ENCODE peak calls at places on chromosome 20, in nine cellular contexts. One of them, this sample, is unnamed.

GRCh38 chr20:23245553-23246128 is 105.0 kb upstream of the NXT1 start:
- DNase-seq in MM.1S: no peak
- DNase-seq in A172: no peak
- DNase-seq in lower leg skin: peak
- DNase-seq in naive B cell: peak
- DNase-seq in heart right ventricle: peak
- DNase-seq in NCI-H69: peak
- DNase-seq in PC-3: peak
- DNase-seq in NCI-H1436: no peak
- DNase-seq in this sample: peak

GRCh38 chr20:18739785-18740184 is 73.8 kb upstream of the SCP2D1 start:
- DNase-seq in MM.1S: no peak
- DNase-seq in A172: peak
- DNase-seq in lower leg skin: no peak
- DNase-seq in naive B cell: no peak
- DNase-seq in heart right ventricle: no peak
- DNase-seq in NCI-H69: peak
- DNase-seq in PC-3: no peak
- DNase-seq in NCI-H1436: peak
- DNase-seq in this sample: peak

GRCh38 chr20:51106011-51106410 is 83.1 kb upstream of the KCNG1 start:
- DNase-seq in MM.1S: no peak
- DNase-seq in A172: no peak
- DNase-seq in lower leg skin: no peak
- DNase-seq in naive B cell: no peak
- DNase-seq in heart right ventricle: no peak
- DNase-seq in NCI-H69: peak
- DNase-seq in PC-3: no peak
- DNase-seq in NCI-H1436: no peak
- DNase-seq in this sample: no peak

GRCh38 chr20:21632031-21632430 is 73.4 kb upstream of the PAX1 start:
- DNase-seq in MM.1S: no peak
- DNase-seq in A172: no peak
- DNase-seq in lower leg skin: no peak
- DNase-seq in naive B cell: no peak
- DNase-seq in heart right ventricle: no peak
- DNase-seq in NCI-H69: no peak
- DNase-seq in PC-3: no peak
- DNase-seq in NCI-H1436: no peak
- DNase-seq in this sample: no peak

GRCh38 chr20:64104667-64105451 is 2.5 kb downstream of the NPBWR2 start:
- DNase-seq in MM.1S: no peak
- DNase-seq in A172: no peak
- DNase-seq in lower leg skin: peak
- DNase-seq in naive B cell: no peak
- DNase-seq in heart right ventricle: no peak
- DNase-seq in NCI-H69: no peak
- DNase-seq in PC-3: no peak
- DNase-seq in NCI-H1436: no peak
- DNase-seq in this sample: no peak

GRCh38 chr20:44728835-44729342 is 13.7 kb downstream of the CCN5 start:
- DNase-seq in MM.1S: no peak
- DNase-seq in A172: peak
- DNase-seq in lower leg skin: peak
- DNase-seq in naive B cell: no peak
- DNase-seq in heart right ventricle: peak
- DNase-seq in NCI-H69: peak
- DNase-seq in PC-3: peak
- DNase-seq in NCI-H1436: peak
- DNase-seq in this sample: peak

GRCh38 chr20:31666258-31667042 is 28.7 kb downstream of the COX4I2 start:
- DNase-seq in MM.1S: no peak
- DNase-seq in A172: no peak
- DNase-seq in lower leg skin: peak
- DNase-seq in naive B cell: peak
- DNase-seq in heart right ventricle: peak
- DNase-seq in NCI-H69: no peak
- DNase-seq in PC-3: no peak
- DNase-seq in NCI-H1436: no peak
- DNase-seq in this sample: no peak

GRCh38 chr20:48797275-48797825 is 30.4 kb downstream of the PREX1 start:
- DNase-seq in MM.1S: no peak
- DNase-seq in A172: no peak
- DNase-seq in lower leg skin: no peak
- DNase-seq in naive B cell: no peak
- DNase-seq in heart right ventricle: peak
- DNase-seq in NCI-H69: no peak
- DNase-seq in PC-3: no peak
- DNase-seq in NCI-H1436: no peak
- DNase-seq in this sample: peak

GRCh38 chr20:45308078-45308778 is at the start of gene MATN4:
- DNase-seq in MM.1S: no peak
- DNase-seq in A172: no peak
- DNase-seq in lower leg skin: no peak
- DNase-seq in naive B cell: no peak
- DNase-seq in heart right ventricle: peak
- DNase-seq in NCI-H69: peak
- DNase-seq in PC-3: no peak
- DNase-seq in NCI-H1436: peak
- DNase-seq in this sample: no peak

GRCh38 chr20:40241944-40242343 is 447.1 kb downstream of the MAFB start:
- DNase-seq in MM.1S: no peak
- DNase-seq in A172: no peak
- DNase-seq in lower leg skin: no peak
- DNase-seq in naive B cell: no peak
- DNase-seq in heart right ventricle: no peak
- DNase-seq in NCI-H69: no peak
- DNase-seq in PC-3: no peak
- DNase-seq in NCI-H1436: no peak
- DNase-seq in this sample: no peak

GRCh38 chr20:63145156-63145555 is 70.8 kb downstream of the YTHDF1 start:
- DNase-seq in MM.1S: no peak
- DNase-seq in A172: no peak
- DNase-seq in lower leg skin: no peak
- DNase-seq in naive B cell: no peak
- DNase-seq in heart right ventricle: no peak
- DNase-seq in NCI-H69: no peak
- DNase-seq in PC-3: peak
- DNase-seq in NCI-H1436: no peak
- DNase-seq in this sample: no peak

GRCh38 chr20:43915209-43916072 is 789 bp downstream of the TOX2 start:
- DNase-seq in MM.1S: no peak
- DNase-seq in A172: no peak
- DNase-seq in lower leg skin: no peak
- DNase-seq in naive B cell: no peak
- DNase-seq in heart right ventricle: no peak
- DNase-seq in NCI-H69: no peak
- DNase-seq in PC-3: no peak
- DNase-seq in NCI-H1436: no peak
- DNase-seq in this sample: peak

GRCh38 chr20:8860011-8860495 is 208.8 kb upstream of the PLCB4 start:
- DNase-seq in MM.1S: no peak
- DNase-seq in A172: peak
- DNase-seq in lower leg skin: no peak
- DNase-seq in naive B cell: no peak
- DNase-seq in heart right ventricle: no peak
- DNase-seq in NCI-H69: peak
- DNase-seq in PC-3: peak
- DNase-seq in NCI-H1436: no peak
- DNase-seq in this sample: peak

GRCh38 chr20:64077876-64078551 is 1.3 kb downstream of the RGS19 start:
- DNase-seq in MM.1S: peak
- DNase-seq in A172: no peak
- DNase-seq in lower leg skin: no peak
- DNase-seq in naive B cell: peak
- DNase-seq in heart right ventricle: no peak
- DNase-seq in NCI-H69: no peak
- DNase-seq in PC-3: no peak
- DNase-seq in NCI-H1436: no peak
- DNase-seq in this sample: no peak

GRCh38 chr20:18991012-18991411 is 177.4 kb downstream of the SCP2D1 start:
- DNase-seq in MM.1S: no peak
- DNase-seq in A172: no peak
- DNase-seq in lower leg skin: peak
- DNase-seq in naive B cell: no peak
- DNase-seq in heart right ventricle: no peak
- DNase-seq in NCI-H69: no peak
- DNase-seq in PC-3: no peak
- DNase-seq in NCI-H1436: no peak
- DNase-seq in this sample: no peak

GRCh38 chr20:21656299-21657067 is 49.0 kb upstream of the PAX1 start:
- DNase-seq in MM.1S: no peak
- DNase-seq in A172: no peak
- DNase-seq in lower leg skin: no peak
- DNase-seq in naive B cell: no peak
- DNase-seq in heart right ventricle: no peak
- DNase-seq in NCI-H69: no peak
- DNase-seq in PC-3: no peak
- DNase-seq in NCI-H1436: no peak
- DNase-seq in this sample: no peak

GRCh38 chr20:51193066-51193772 is 170.3 kb upstream of the KCNG1 start:
- DNase-seq in MM.1S: no peak
- DNase-seq in A172: peak
- DNase-seq in lower leg skin: peak
- DNase-seq in naive B cell: no peak
- DNase-seq in heart right ventricle: no peak
- DNase-seq in NCI-H69: no peak
- DNase-seq in PC-3: peak
- DNase-seq in NCI-H1436: no peak
- DNase-seq in this sample: peak

GRCh38 chr20:62186887-62187866 is 4.3 kb downstream of the MTG2 start:
- DNase-seq in MM.1S: no peak
- DNase-seq in A172: no peak
- DNase-seq in lower leg skin: no peak
- DNase-seq in naive B cell: no peak
- DNase-seq in heart right ventricle: no peak
- DNase-seq in NCI-H69: no peak
- DNase-seq in PC-3: peak
- DNase-seq in NCI-H1436: no peak
- DNase-seq in this sample: no peak

GRCh38 chr20:24840121-24840713 is 108.9 kb upstream of the CST7 start:
- DNase-seq in MM.1S: no peak
- DNase-seq in A172: no peak
- DNase-seq in lower leg skin: no peak
- DNase-seq in naive B cell: no peak
- DNase-seq in heart right ventricle: no peak
- DNase-seq in NCI-H69: no peak
- DNase-seq in PC-3: no peak
- DNase-seq in NCI-H1436: no peak
- DNase-seq in this sample: no peak

GRCh38 chr20:57586943-57587277 is 26.0 kb downstream of the PCK1 start:
- DNase-seq in MM.1S: no peak
- DNase-seq in A172: no peak
- DNase-seq in lower leg skin: no peak
- DNase-seq in naive B cell: no peak
- DNase-seq in heart right ventricle: no peak
- DNase-seq in NCI-H69: no peak
- DNase-seq in PC-3: no peak
- DNase-seq in NCI-H1436: no peak
- DNase-seq in this sample: no peak

GRCh38 chr20:51876511-51876910 is 74.2 kb upstream of the SALL4 start:
- DNase-seq in MM.1S: no peak
- DNase-seq in A172: peak
- DNase-seq in lower leg skin: no peak
- DNase-seq in naive B cell: no peak
- DNase-seq in heart right ventricle: no peak
- DNase-seq in NCI-H69: peak
- DNase-seq in PC-3: no peak
- DNase-seq in NCI-H1436: no peak
- DNase-seq in this sample: no peak

GRCh38 chr20:48603116-48603818 is 224.5 kb downstream of the PREX1 start:
- DNase-seq in MM.1S: no peak
- DNase-seq in A172: no peak
- DNase-seq in lower leg skin: peak
- DNase-seq in naive B cell: no peak
- DNase-seq in heart right ventricle: no peak
- DNase-seq in NCI-H69: peak
- DNase-seq in PC-3: no peak
- DNase-seq in NCI-H1436: no peak
- DNase-seq in this sample: no peak

GRCh38 chr20:13260620-13261279 is 39.7 kb downstream of the ISM1 start:
- DNase-seq in MM.1S: no peak
- DNase-seq in A172: no peak
- DNase-seq in lower leg skin: peak
- DNase-seq in naive B cell: no peak
- DNase-seq in heart right ventricle: no peak
- DNase-seq in NCI-H69: no peak
- DNase-seq in PC-3: no peak
- DNase-seq in NCI-H1436: no peak
- DNase-seq in this sample: peak

GRCh38 chr20:52031574-52032303 is 159.8 kb downstream of the ZFP64 start:
- DNase-seq in MM.1S: no peak
- DNase-seq in A172: peak
- DNase-seq in lower leg skin: no peak
- DNase-seq in naive B cell: no peak
- DNase-seq in heart right ventricle: no peak
- DNase-seq in NCI-H69: no peak
- DNase-seq in PC-3: peak
- DNase-seq in NCI-H1436: no peak
- DNase-seq in this sample: peak

GRCh38 chr20:56974499-56975250 is 291.8 kb downstream of the BMP7 start:
- DNase-seq in MM.1S: peak
- DNase-seq in A172: peak
- DNase-seq in lower leg skin: no peak
- DNase-seq in naive B cell: no peak
- DNase-seq in heart right ventricle: no peak
- DNase-seq in NCI-H69: peak
- DNase-seq in PC-3: peak
- DNase-seq in NCI-H1436: no peak
- DNase-seq in this sample: peak

GRCh38 chr20:38747495-38748096 is 664 bp upstream of the ACTR5 start:
- DNase-seq in MM.1S: no peak
- DNase-seq in A172: no peak
- DNase-seq in lower leg skin: peak
- DNase-seq in naive B cell: no peak
- DNase-seq in heart right ventricle: no peak
- DNase-seq in NCI-H69: no peak
- DNase-seq in PC-3: peak
- DNase-seq in NCI-H1436: no peak
- DNase-seq in this sample: no peak

GRCh38 chr20:4608861-4609260 is 112.8 kb upstream of the PRND start:
- DNase-seq in MM.1S: no peak
- DNase-seq in A172: no peak
- DNase-seq in lower leg skin: no peak
- DNase-seq in naive B cell: no peak
- DNase-seq in heart right ventricle: no peak
- DNase-seq in NCI-H69: no peak
- DNase-seq in PC-3: no peak
- DNase-seq in NCI-H1436: no peak
- DNase-seq in this sample: no peak

GRCh38 chr20:5056801-5057599 is 55.7 kb upstream of the SLC23A2 start:
- DNase-seq in MM.1S: peak
- DNase-seq in A172: peak
- DNase-seq in lower leg skin: no peak
- DNase-seq in naive B cell: peak
- DNase-seq in heart right ventricle: peak
- DNase-seq in NCI-H69: peak
- DNase-seq in PC-3: peak
- DNase-seq in NCI-H1436: no peak
- DNase-seq in this sample: peak

GRCh38 chr20:44917399-44917798 is 7.5 kb downstream of the PABPC1L start:
- DNase-seq in MM.1S: no peak
- DNase-seq in A172: no peak
- DNase-seq in lower leg skin: no peak
- DNase-seq in naive B cell: no peak
- DNase-seq in heart right ventricle: no peak
- DNase-seq in NCI-H69: no peak
- DNase-seq in PC-3: no peak
- DNase-seq in NCI-H1436: no peak
- DNase-seq in this sample: no peak

GRCh38 chr20:60469829-60470228 is 511.6 kb downstream of the CDH26 start:
- DNase-seq in MM.1S: no peak
- DNase-seq in A172: no peak
- DNase-seq in lower leg skin: no peak
- DNase-seq in naive B cell: no peak
- DNase-seq in heart right ventricle: no peak
- DNase-seq in NCI-H69: no peak
- DNase-seq in PC-3: no peak
- DNase-seq in NCI-H1436: no peak
- DNase-seq in this sample: no peak

GRCh38 chr20:34311118-34312023 is 8.2 kb upstream of the AHCY start:
- DNase-seq in MM.1S: no peak
- DNase-seq in A172: no peak
- DNase-seq in lower leg skin: no peak
- DNase-seq in naive B cell: no peak
- DNase-seq in heart right ventricle: no peak
- DNase-seq in NCI-H69: peak
- DNase-seq in PC-3: no peak
- DNase-seq in NCI-H1436: no peak
- DNase-seq in this sample: no peak